ENCODE peak calls at places on chromosomes 1 and 21, in four cellular contexts. One of them, this sample, is unnamed.

GRCh38 chr1:88074661-88075060 is 609.4 kb upstream of the PKN2 start:
- DNase-seq in left lung: no peak
- DNase-seq in cardiac muscle cell: no peak
- DNase-seq in lower leg skin: no peak
- DNase-seq in this sample: no peak

GRCh38 chr1:235073968-235074334 is 54.7 kb downstream of the TOMM20 start:
- DNase-seq in lower leg skin: peak
- DNase-seq in left lung: peak
- DNase-seq in cardiac muscle cell: no peak
- DNase-seq in this sample: peak

GRCh38 chr1:183214021-183214970 is 28.2 kb downstream of the LAMC2 start:
- DNase-seq in left lung: no peak
- DNase-seq in lower leg skin: no peak
- DNase-seq in cardiac muscle cell: no peak
- DNase-seq in this sample: no peak

GRCh38 chr1:64826991-64827390 is 82.1 kb downstream of the RAVER2 start:
- DNase-seq in lower leg skin: no peak
- DNase-seq in left lung: no peak
- DNase-seq in cardiac muscle cell: no peak
- DNase-seq in this sample: no peak

GRCh38 chr1:232952514-232953175 is 2.2 kb downstream of the NTPCR start:
- DNase-seq in cardiac muscle cell: peak
- DNase-seq in left lung: no peak
- DNase-seq in lower leg skin: peak
- DNase-seq in this sample: peak

GRCh38 chr1:45765999-45766792 is 15.7 kb upstream of the IPP start:
- DNase-seq in lower leg skin: no peak
- DNase-seq in left lung: no peak
- DNase-seq in cardiac muscle cell: no peak
- DNase-seq in this sample: no peak

GRCh38 chr1:229582011-229582694 is 23.6 kb upstream of the ABCB10 start:
- DNase-seq in cardiac muscle cell: peak
- DNase-seq in lower leg skin: no peak
- DNase-seq in left lung: peak
- DNase-seq in this sample: no peak

GRCh38 chr1:101587749-101588148 is 350.9 kb downstream of the S1PR1 start:
- DNase-seq in lower leg skin: no peak
- DNase-seq in cardiac muscle cell: no peak
- DNase-seq in left lung: no peak
- DNase-seq in this sample: no peak

GRCh38 chr21:25459365-25459764 is 147.9 kb downstream of the MRPL39 start:
- DNase-seq in lower leg skin: no peak
- DNase-seq in cardiac muscle cell: no peak
- DNase-seq in left lung: no peak
- DNase-seq in this sample: no peak

GRCh38 chr1:53769780-53770179 is 30.8 kb upstream of the GLIS1 start:
- DNase-seq in left lung: no peak
- DNase-seq in lower leg skin: no peak
- DNase-seq in cardiac muscle cell: no peak
- DNase-seq in this sample: no peak

GRCh38 chr1:168084396-168085231 is 52.1 kb downstream of the GPR161 start:
- DNase-seq in left lung: peak
- DNase-seq in cardiac muscle cell: peak
- DNase-seq in lower leg skin: no peak
- DNase-seq in this sample: peak

GRCh38 chr1:19450811-19451564 is 34.4 kb downstream of the CAPZB start:
- DNase-seq in lower leg skin: peak
- DNase-seq in left lung: no peak
- DNase-seq in cardiac muscle cell: no peak
- DNase-seq in this sample: no peak

GRCh38 chr1:199246716-199247115 is 607.9 kb downstream of the PTPRC start:
- DNase-seq in left lung: no peak
- DNase-seq in cardiac muscle cell: no peak
- DNase-seq in lower leg skin: no peak
- DNase-seq in this sample: no peak

GRCh38 chr1:100941098-100941527 is 45.2 kb downstream of the SLC30A7 start:
- DNase-seq in cardiac muscle cell: no peak
- DNase-seq in lower leg skin: no peak
- DNase-seq in left lung: no peak
- DNase-seq in this sample: no peak

GRCh38 chr1:113185463-113186104 is 112.6 kb downstream of the LRIG2 start:
- DNase-seq in lower leg skin: no peak
- DNase-seq in left lung: no peak
- DNase-seq in cardiac muscle cell: no peak
- DNase-seq in this sample: no peak

GRCh38 chr1:33370286-33370685 is 49.4 kb upstream of the A3GALT2 start:
- DNase-seq in cardiac muscle cell: no peak
- DNase-seq in lower leg skin: no peak
- DNase-seq in left lung: no peak
- DNase-seq in this sample: no peak

GRCh38 chr1:227895828-227896685 is 51.7 kb downstream of the WNT9A start:
- DNase-seq in cardiac muscle cell: peak
- DNase-seq in lower leg skin: no peak
- DNase-seq in left lung: peak
- DNase-seq in this sample: peak

GRCh38 chr1:14570514-14570913 is 28.0 kb upstream of the KAZN start:
- DNase-seq in lower leg skin: no peak
- DNase-seq in left lung: no peak
- DNase-seq in cardiac muscle cell: no peak
- DNase-seq in this sample: no peak

GRCh38 chr1:162110910-162111309 is 41.4 kb downstream of the NOS1AP start:
- DNase-seq in lower leg skin: no peak
- DNase-seq in cardiac muscle cell: no peak
- DNase-seq in left lung: no peak
- DNase-seq in this sample: no peak

GRCh38 chr1:87370519-87370918 is 41.8 kb downstream of the LMO4 start:
- DNase-seq in left lung: no peak
- DNase-seq in cardiac muscle cell: no peak
- DNase-seq in lower leg skin: no peak
- DNase-seq in this sample: no peak

GRCh38 chr1:64084451-64084850 is 119.0 kb upstream of the UBE2U start:
- DNase-seq in left lung: no peak
- DNase-seq in cardiac muscle cell: no peak
- DNase-seq in lower leg skin: no peak
- DNase-seq in this sample: no peak

GRCh38 chr1:43867946-43868740 is 65.5 kb upstream of the ARTN start:
- DNase-seq in lower leg skin: no peak
- DNase-seq in cardiac muscle cell: no peak
- DNase-seq in left lung: no peak
- DNase-seq in this sample: no peak

GRCh38 chr1:47582891-47583608 is 145.2 kb downstream of the FOXD2 start:
- DNase-seq in cardiac muscle cell: no peak
- DNase-seq in left lung: no peak
- DNase-seq in lower leg skin: no peak
- DNase-seq in this sample: no peak

GRCh38 chr1:192811594-192812239 is 2.9 kb downstream of the RGS2 start:
- DNase-seq in left lung: no peak
- DNase-seq in lower leg skin: no peak
- DNase-seq in cardiac muscle cell: no peak
- DNase-seq in this sample: no peak

GRCh38 chr21:45560106-45561021 is 18.1 kb upstream of the SLC19A1 start:
- DNase-seq in lower leg skin: no peak
- DNase-seq in cardiac muscle cell: no peak
- DNase-seq in left lung: no peak
- DNase-seq in this sample: no peak

GRCh38 chr1:55204997-55205396 is 10.2 kb downstream of the USP24 start:
- DNase-seq in left lung: no peak
- DNase-seq in lower leg skin: no peak
- DNase-seq in cardiac muscle cell: no peak
- DNase-seq in this sample: no peak

GRCh38 chr21:17003763-17004373 is 509.0 kb upstream of the CXADR start:
- DNase-seq in left lung: no peak
- DNase-seq in lower leg skin: no peak
- DNase-seq in cardiac muscle cell: no peak
- DNase-seq in this sample: no peak

GRCh38 chr1:201145132-201145531 is 9.1 kb downstream of the TMEM9 start:
- DNase-seq in cardiac muscle cell: no peak
- DNase-seq in left lung: no peak
- DNase-seq in lower leg skin: no peak
- DNase-seq in this sample: no peak

GRCh38 chr1:244887281-244887680 is 22.9 kb upstream of the HNRNPU start:
- DNase-seq in left lung: no peak
- DNase-seq in lower leg skin: no peak
- DNase-seq in cardiac muscle cell: no peak
- DNase-seq in this sample: peak

GRCh38 chr1:204361781-204362180 is 2.1 kb upstream of the PLEKHA6 start:
- DNase-seq in cardiac muscle cell: no peak
- DNase-seq in left lung: no peak
- DNase-seq in lower leg skin: no peak
- DNase-seq in this sample: no peak

GRCh38 chr1:92563457-92564216 is 76.9 kb upstream of the GFI1 start:
- DNase-seq in lower leg skin: no peak
- DNase-seq in cardiac muscle cell: no peak
- DNase-seq in left lung: no peak
- DNase-seq in this sample: no peak

GRCh38 chr21:42839271-42840231 is 39.8 kb downstream of the WDR4 start:
- DNase-seq in left lung: no peak
- DNase-seq in cardiac muscle cell: no peak
- DNase-seq in lower leg skin: no peak
- DNase-seq in this sample: no peak

GRCh38 chr1:37811027-37811655 is 3.1 kb upstream of the YRDC start:
- DNase-seq in cardiac muscle cell: peak
- DNase-seq in left lung: peak
- DNase-seq in lower leg skin: peak
- DNase-seq in this sample: peak

GRCh38 chr1:42934541-42935312 is 23.9 kb downstream of the SLC2A1 start:
- DNase-seq in lower leg skin: no peak
- DNase-seq in cardiac muscle cell: no peak
- DNase-seq in left lung: peak
- DNase-seq in this sample: peak

GRCh38 chr1:155003766-155004351 is 1.3 kb downstream of the ZBTB7B start:
- DNase-seq in lower leg skin: no peak
- DNase-seq in cardiac muscle cell: peak
- DNase-seq in left lung: peak
- DNase-seq in this sample: peak

GRCh38 chr1:19390901-19391595 is 78.9 kb downstream of the SLC66A1 start:
- DNase-seq in lower leg skin: peak
- DNase-seq in left lung: peak
- DNase-seq in cardiac muscle cell: peak
- DNase-seq in this sample: no peak

GRCh38 chr1:43711049-43711448 is 3.7 kb downstream of the ST3GAL3 start:
- DNase-seq in lower leg skin: no peak
- DNase-seq in left lung: no peak
- DNase-seq in cardiac muscle cell: no peak
- DNase-seq in this sample: no peak

DNA sequence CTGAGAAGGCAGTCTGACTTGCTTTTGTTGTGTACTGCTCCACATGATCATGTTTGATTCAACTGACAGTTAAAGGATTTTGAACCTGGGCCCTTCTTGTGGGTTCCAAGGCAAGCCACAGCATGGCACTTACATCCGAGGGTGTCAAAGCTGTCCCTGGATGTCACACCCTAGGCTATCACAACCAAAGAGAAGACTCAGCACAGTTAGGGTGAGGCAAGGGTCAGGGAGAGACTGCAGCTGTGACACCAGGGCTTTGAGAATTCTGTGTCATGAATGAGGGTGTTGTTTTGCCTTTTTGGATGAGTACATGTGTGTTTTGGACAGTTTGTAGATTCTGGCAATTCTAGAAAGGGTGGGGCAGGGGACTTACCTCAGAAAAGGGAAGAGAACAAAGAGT is 37.8 kb upstream of the ZNF326 start:
- DNase-seq in lower leg skin: no peak
- DNase-seq in left lung: no peak
- DNase-seq in cardiac muscle cell: no peak
- DNase-seq in this sample: no peak
- H3K4me3 ChIP-seq in lower leg skin: no peak
- H3K4me3 ChIP-seq in left lung: no peak
- H3K4me3 ChIP-seq in cardiac muscle cell: no peak
- H3K4me3 ChIP-seq in this sample: no peak

GRCh38 chr1:217026506-217026905 is 303.3 kb upstream of the ESRRG start:
- DNase-seq in lower leg skin: no peak
- DNase-seq in cardiac muscle cell: no peak
- DNase-seq in left lung: no peak
- DNase-seq in this sample: no peak

GRCh38 chr1:217019475-217019874 is 296.2 kb upstream of the ESRRG start:
- DNase-seq in cardiac muscle cell: no peak
- DNase-seq in left lung: no peak
- DNase-seq in lower leg skin: no peak
- DNase-seq in this sample: no peak

GRCh38 chr1:217017172-217017571 is 293.9 kb upstream of the ESRRG start:
- DNase-seq in left lung: no peak
- DNase-seq in cardiac muscle cell: no peak
- DNase-seq in lower leg skin: no peak
- DNase-seq in this sample: no peak

GRCh38 chr1:217018648-217019047 is 295.4 kb upstream of the ESRRG start:
- DNase-seq in left lung: no peak
- DNase-seq in cardiac muscle cell: no peak
- DNase-seq in lower leg skin: no peak
- DNase-seq in this sample: no peak

DNA sequence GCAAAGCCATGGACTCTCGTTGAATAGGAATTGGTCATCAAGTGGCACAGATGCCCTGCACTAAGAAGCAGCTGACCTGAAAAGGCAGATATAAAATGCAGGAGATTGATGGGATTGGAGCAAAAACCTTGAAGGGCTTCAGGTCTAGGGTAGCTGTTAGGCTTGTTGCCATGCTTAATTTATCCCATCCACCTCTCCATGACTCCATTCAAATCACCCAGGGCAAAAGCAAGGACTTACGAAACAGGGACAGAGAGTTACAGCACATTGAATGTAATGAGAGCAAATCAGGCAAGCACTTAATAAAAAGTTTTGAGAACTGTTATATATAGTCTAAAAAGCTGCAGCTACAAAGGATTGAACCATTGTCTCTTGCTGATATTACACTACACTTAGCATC is 298.2 kb upstream of the ESRRG start:
- DNase-seq in cardiac muscle cell: no peak
- DNase-seq in lower leg skin: no peak
- DNase-seq in left lung: no peak
- DNase-seq in this sample: no peak
- H3K4me3 ChIP-seq in cardiac muscle cell: no peak
- H3K4me3 ChIP-seq in lower leg skin: no peak
- H3K4me3 ChIP-seq in left lung: no peak
- H3K4me3 ChIP-seq in this sample: no peak

GRCh38 chr21:38853421-38853919 is 47.7 kb downstream of the ETS2 start:
- DNase-seq in left lung: no peak
- DNase-seq in cardiac muscle cell: no peak
- DNase-seq in lower leg skin: peak
- DNase-seq in this sample: peak

GRCh38 chr21:38852708-38853107 is 47.0 kb downstream of the ETS2 start:
- DNase-seq in cardiac muscle cell: no peak
- DNase-seq in left lung: no peak
- DNase-seq in lower leg skin: no peak
- DNase-seq in this sample: no peak

GRCh38 chr21:38850277-38850951 is 44.7 kb downstream of the ETS2 start:
- DNase-seq in cardiac muscle cell: no peak
- DNase-seq in lower leg skin: no peak
- DNase-seq in left lung: no peak
- DNase-seq in this sample: no peak

GRCh38 chr21:38849776-38850175 is 44.0 kb downstream of the ETS2 start:
- DNase-seq in lower leg skin: no peak
- DNase-seq in cardiac muscle cell: no peak
- DNase-seq in left lung: no peak
- DNase-seq in this sample: no peak

GRCh38 chr21:38852278-38852677 is 46.5 kb downstream of the ETS2 start:
- DNase-seq in lower leg skin: no peak
- DNase-seq in cardiac muscle cell: no peak
- DNase-seq in left lung: no peak
- DNase-seq in this sample: no peak
- H3K4me3 ChIP-seq in lower leg skin: no peak
- H3K4me3 ChIP-seq in cardiac muscle cell: no peak
- H3K4me3 ChIP-seq in left lung: no peak
- H3K4me3 ChIP-seq in this sample: no peak

GRCh38 chr1:156480411-156481192 is 20.0 kb downstream of the MEF2D start:
- DNase-seq in left lung: peak
- DNase-seq in cardiac muscle cell: peak
- DNase-seq in lower leg skin: no peak
- DNase-seq in this sample: no peak
- H3K4me3 ChIP-seq in left lung: no peak
- H3K4me3 ChIP-seq in cardiac muscle cell: no peak
- H3K4me3 ChIP-seq in lower leg skin: no peak
- H3K4me3 ChIP-seq in this sample: no peak